ENCODE peak calls at places on chromosome 13, in five cellular contexts. I is fibroblast of lung; M is heart right ventricle; C is CD8-positive, alpha-beta T cell; S is GM10248. H is an unnamed sample.

GRCh38 chr13:31587696-31588266 is 151.5 kb upstream of the RXFP2 start:
- DNase-seq in I (no peak), M (no peak), C (no peak), S (no peak), H (no peak)

GRCh38 chr13:25276748-25277147 is 10.5 kb downstream of the MTMR6 start:
- DNase-seq in I (peak), M (no peak), C (no peak), S (no peak), H (no peak)

GRCh38 chr13:41401371-41401770 is 56.0 kb upstream of the RGCC start:
- DNase-seq in I (no peak), M (no peak), C (no peak), S (no peak), H (no peak)

GRCh38 chr13:98476538-98476966 is 100.4 kb downstream of the STK24 start:
- DNase-seq in I (peak), M (no peak), C (peak), S (peak), H (peak)

GRCh38 chr13:21987793-21988192 is 316.9 kb downstream of the FGF9 start:
- DNase-seq in I (no peak), M (no peak), C (no peak), S (no peak), H (no peak)

GRCh38 chr13:52809310-52809769 is 39.1 kb downstream of the PCDH8 start:
- DNase-seq in I (peak), M (peak), C (no peak), S (peak), H (peak)

GRCh38 chr13:31168736-31169135 is 7.0 kb upstream of the HSPH1 start:
- DNase-seq in I (no peak), M (no peak), C (no peak), S (no peak), H (no peak)

GRCh38 chr13:31543190-31543589 is 196.1 kb upstream of the RXFP2 start:
- DNase-seq in I (no peak), M (no peak), C (no peak), S (no peak), H (no peak)

GRCh38 chr13:66077286-66077685 is 1152.8 kb downstream of the PCDH9 start:
- DNase-seq in I (peak), M (no peak), C (no peak), S (no peak), H (no peak)

GRCh38 chr13:36313047-36313969 is 15.7 kb upstream of the CCDC169 start:
- DNase-seq in I (no peak), M (no peak), C (no peak), S (no peak), H (no peak)

GRCh38 chr13:43307921-43308433 is 284.6 kb downstream of the DNAJC15 start:
- DNase-seq in I (peak), M (peak), C (no peak), S (peak), H (no peak)

GRCh38 chr13:107069107-107069776 is 501.3 kb upstream of the ARGLU1 start:
- DNase-seq in I (peak), M (no peak), C (no peak), S (no peak), H (no peak)

GRCh38 chr13:106637519-106637918 is 69.6 kb upstream of the ARGLU1 start:
- DNase-seq in I (no peak), M (no peak), C (no peak), S (no peak), H (no peak)

GRCh38 chr13:21837841-21838551 is 167.1 kb downstream of the FGF9 start:
- DNase-seq in I (no peak), M (no peak), C (no peak), S (no peak), H (no peak)

GRCh38 chr13:60509601-60510386 is 112.8 kb downstream of the TDRD3 start:
- DNase-seq in I (no peak), M (no peak), C (no peak), S (no peak), H (no peak)

GRCh38 chr13:60012503-60012902 is 151.2 kb downstream of the DIAPH3 start:
- DNase-seq in I (no peak), M (no peak), C (no peak), S (no peak), H (no peak)

GRCh38 chr13:88217372-88217771 is 546.2 kb downstream of the SLITRK5 start:
- DNase-seq in I (no peak), M (no peak), C (no peak), S (no peak), H (no peak)

GRCh38 chr13:97403893-97404683 is 29.9 kb upstream of the RAP2A start:
- DNase-seq in I (no peak), M (no peak), C (no peak), S (no peak), H (no peak)

GRCh38 chr13:41137951-41138350 is 5.3 kb upstream of the KBTBD6 start:
- DNase-seq in I (peak), M (no peak), C (no peak), S (no peak), H (no peak)

GRCh38 chr13:28817204-28817603 is 2.9 kb upstream of the MTUS2 start:
- DNase-seq in I (no peak), M (no peak), C (no peak), S (no peak), H (no peak)
- TF ChIP-seq CTCF in I (no peak), M (no peak), C (no peak), S (no peak), H (no peak)

DNA sequence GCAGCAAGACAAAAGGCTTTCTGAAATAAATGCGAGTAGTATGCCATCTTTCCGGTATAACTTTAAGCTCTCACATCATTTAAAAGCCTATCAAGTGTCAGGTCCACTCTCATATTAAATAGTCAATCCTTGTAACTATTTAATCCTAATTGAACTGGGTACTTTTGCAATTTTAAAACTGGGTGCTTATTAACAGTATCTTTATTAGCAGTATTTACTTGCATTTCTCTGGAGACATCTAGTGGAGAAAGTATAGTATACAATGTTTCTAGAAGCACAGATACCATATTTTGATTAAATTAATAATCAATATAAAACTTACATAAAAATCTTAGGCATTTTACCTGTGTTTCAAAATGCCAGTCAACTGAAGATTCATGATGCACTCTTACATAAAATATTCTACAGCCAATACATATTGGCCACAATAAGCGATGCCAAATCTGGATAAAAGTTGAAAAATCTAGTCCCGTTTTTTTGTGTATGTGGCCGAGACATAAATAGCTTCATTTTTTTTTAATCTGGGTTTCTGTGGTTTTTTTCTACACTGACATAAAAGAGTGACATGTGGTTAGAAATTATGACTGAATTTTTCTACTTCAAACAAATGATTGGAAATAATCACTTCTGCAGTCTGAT is 4.3 kb upstream of the POSTN start:
- DNase-seq in I (peak), M (no peak), C (no peak), S (no peak), H (no peak)
- TF ChIP-seq CTCF in I (peak), M (peak), C (no peak), S (peak), H (no peak)

GRCh38 chr13:20702530-20702929 is 969 bp upstream of the IL17D start:
- DNase-seq in I (peak), M (no peak), C (no peak), S (no peak), H (no peak)

GRCh38 chr13:20703785-20704458 is 423 bp downstream of the IL17D start:
- DNase-seq in I (peak), M (peak), C (peak), S (peak), H (peak)

GRCh38 chr13:20700288-20700687 is 3.2 kb upstream of the IL17D start:
- DNase-seq in I (no peak), M (no peak), C (no peak), S (no peak), H (no peak)

GRCh38 chr13:20704459-20705069 is 1.1 kb downstream of the IL17D start:
- DNase-seq in I (no peak), M (no peak), C (no peak), S (no peak), H (no peak)

DNA sequence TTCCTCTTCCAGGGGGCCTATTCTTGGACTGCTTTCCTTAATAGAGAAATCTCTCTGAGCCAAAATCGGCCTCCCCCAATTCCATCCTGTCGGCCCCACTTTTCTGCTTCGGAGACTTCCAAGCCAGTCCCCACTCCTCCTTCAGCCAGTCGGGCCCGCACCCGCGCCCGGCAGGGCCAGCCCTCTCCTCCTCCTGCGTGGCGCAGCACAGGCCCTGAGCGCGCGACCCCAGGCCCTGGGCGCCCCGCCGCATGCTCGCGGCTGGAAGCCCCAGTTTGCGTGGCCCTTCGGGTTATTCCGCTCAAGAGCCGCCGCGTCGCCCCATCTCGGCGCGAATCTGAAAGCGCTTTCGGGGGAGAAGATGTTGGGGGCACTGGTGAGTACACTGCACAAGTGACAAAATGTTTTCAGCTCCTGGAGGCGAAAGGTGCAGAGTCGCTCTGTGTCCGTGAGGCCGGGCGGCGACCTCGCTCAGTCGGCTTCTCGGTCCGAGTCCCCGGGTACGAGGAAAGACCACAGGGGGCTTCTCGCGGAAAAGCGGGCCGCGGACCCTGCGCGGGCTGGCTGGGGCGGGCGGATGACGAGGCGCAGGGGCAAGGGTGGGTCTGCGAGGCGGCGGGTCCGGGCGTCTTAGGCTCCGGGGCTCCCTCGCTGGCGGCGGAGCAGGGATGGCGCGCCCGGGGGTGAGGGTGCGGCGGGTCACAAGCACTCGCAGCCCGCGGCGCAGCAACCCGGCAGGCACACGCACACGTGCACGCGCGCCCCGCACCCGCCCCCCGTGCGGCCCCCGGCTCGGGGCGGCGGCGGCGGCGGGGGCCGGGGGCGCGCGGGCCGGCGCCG is at the start of gene IL17D:
- DNase-seq in I (no peak), M (no peak), C (no peak), S (peak), H (peak)
- TF ChIP-seq CTCF in I (no peak), M (no peak), C (no peak), S (no peak), H (no peak)

DNA sequence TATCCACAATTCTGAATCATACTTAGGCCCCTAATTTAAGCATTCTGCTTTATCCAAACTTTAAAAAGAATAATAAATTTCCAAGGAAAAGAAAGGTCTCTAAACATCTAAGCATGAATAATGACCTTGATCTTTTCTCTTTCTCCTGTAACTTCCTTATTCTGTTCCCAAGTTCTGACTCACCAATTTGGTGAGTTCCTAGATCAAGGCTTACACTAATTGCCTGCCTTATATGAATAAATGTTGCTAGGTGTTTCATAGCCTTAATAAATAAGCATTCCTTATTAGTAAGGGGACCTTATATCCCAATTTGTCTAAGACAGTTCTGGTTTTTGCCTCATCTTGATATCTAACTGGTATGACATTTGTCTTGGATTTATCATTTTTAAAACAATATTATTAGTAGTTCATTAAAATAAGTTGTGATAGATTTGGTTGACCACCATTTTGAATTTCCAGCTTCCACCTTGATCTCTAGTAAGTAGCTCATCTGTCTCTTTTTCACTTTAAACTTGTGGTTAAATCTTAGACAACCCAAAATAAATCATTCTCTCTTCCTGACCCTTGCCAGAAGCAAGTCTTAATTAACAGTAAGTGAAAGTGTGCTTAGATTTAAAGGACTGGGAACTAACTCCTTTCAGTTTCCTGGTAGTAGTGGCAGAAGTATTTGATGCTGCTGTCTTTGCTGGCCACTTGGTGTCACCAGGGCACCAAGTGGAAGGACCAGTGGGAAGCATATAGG is 121.2 kb upstream of the MLNR start:
- DNase-seq in I (peak), M (no peak), C (no peak), S (no peak), H (no peak)
- TF ChIP-seq CTCF in I (peak), M (peak), C (no peak), S (peak), H (no peak)

DNA sequence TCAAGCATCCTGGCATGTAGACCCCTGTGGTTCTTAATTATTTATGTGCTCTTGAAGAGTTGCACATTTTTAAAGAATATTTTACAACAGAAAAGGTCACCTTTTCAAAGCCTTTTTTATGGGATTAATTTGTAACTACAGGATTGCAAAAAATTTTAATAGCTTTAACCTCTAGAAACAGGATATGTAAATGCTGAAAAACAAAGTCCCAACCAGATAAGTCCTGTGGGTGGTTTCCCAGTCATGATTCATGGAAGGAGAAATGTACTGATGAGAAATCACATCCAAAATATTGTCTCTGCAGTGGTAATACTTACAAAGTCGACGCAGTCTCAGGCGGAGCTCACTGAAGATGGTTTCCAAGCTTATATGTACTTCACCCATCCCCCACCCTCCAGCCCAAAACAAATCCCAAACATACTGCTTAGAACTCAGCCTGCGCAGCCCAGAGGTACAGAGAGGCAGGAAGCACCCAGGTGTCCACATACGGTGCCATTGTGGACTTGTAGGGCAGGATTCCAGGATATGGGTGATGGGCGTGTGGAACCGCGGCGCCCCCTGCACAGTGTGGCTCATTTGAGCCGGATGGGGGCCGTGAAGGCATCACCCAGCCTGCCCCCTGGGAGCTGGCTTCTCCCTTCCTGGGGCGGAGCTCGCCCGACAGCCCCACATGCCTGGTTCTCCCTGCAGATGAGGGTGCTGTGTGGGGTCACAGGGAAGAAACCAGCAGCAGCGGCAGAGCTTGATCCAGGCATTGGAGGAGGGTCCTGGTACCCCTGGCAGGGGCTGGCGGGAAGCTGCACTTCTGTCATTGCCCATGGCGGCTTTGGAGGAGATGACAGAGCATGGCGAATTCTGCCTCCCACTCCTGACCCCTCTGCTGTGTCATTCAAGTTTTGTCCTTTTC is 101.2 kb downstream of the ATP11A start:
- DNase-seq in I (no peak), M (no peak), C (no peak), S (no peak), H (no peak)
- TF ChIP-seq CTCF in I (no peak), M (no peak), C (no peak), S (no peak), H (no peak)

GRCh38 chr13:82477436-82477835 is 1404.8 kb downstream of the SLITRK1 start:
- DNase-seq in I (no peak), M (no peak), C (no peak), S (no peak), H (no peak)

DNA sequence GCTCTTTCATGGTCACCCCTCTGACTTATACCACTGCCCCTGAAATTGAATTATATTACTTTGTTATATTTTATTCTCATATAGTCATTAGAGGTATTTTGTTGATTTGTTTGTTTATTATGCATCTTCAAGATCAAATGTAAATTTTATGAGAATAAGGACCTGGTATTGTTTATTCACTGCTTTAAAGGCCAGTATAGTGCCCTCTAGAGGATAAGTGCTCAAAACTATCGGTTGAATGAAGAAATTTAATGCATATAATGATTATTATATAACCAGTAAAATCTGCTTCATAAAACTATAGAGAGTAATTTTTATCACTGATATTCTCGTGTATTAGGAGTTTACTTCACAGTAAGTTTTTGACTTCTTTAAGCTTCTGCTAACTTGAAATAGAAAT is 1401.9 kb downstream of the SLITRK1 start:
- DNase-seq in I (no peak), M (no peak), C (no peak), S (no peak), H (no peak)
- TF ChIP-seq CTCF in I (no peak), M (no peak), C (no peak), S (no peak), H (no peak)